ENCODE peak calls at places on chromosomes 4 and X, in nine cellular contexts. O is ureter, H is mesendoderm, R is astrocyte of the spinal cord, E is iPS-NIHi11, P is M059J, I is NCI-H510A treated with DMSO at 0.1 percent for 48 hours, Y is activated T-cell treated with anti-CD3 and anti-CD28 coated beads for 48 hours, L is LoVo. A is an unnamed sample.

GRCh38 chr4:40843696-40844095 is 93.9 kb downstream of the NSUN7 start:
- DNase-seq in O (no peak), H (peak; percentile 62), R (no peak), E (no peak), P (no peak), I (no peak), Y (no peak), L (no peak), A (peak; percentile 50)

GRCh38 chr4:156970501-156971167 is 965 bp downstream of the PDGFC start:
- DNase-seq in O (peak; percentile 72), H (peak; percentile 85), R (no peak), E (peak; percentile 54), P (peak; percentile 65), I (peak; percentile 31), Y (no peak), L (peak; percentile 67), A (no peak)

GRCh38 chr4:174537634-174538033 is 15.3 kb upstream of the HPGD start:
- DNase-seq in O (no peak), H (no peak), R (no peak), E (no peak), P (no peak), I (no peak), Y (no peak), L (no peak), A (no peak)

GRCh38 chr4:116323606-116324005 is 761.8 kb downstream of the TRAM1L1 start:
- DNase-seq in O (no peak), H (no peak), R (no peak), E (no peak), P (no peak), I (no peak), Y (no peak), L (no peak), A (no peak)

GRCh38 chr4:22217480-22217879 is 268.9 kb upstream of the KCNIP4 start:
- DNase-seq in O (no peak), H (no peak), R (no peak), E (no peak), P (no peak), I (no peak), Y (no peak), L (no peak), A (no peak)

GRCh38 chr4:85672116-85672515 is 197.2 kb downstream of the ARHGAP24 start:
- DNase-seq in O (no peak), H (no peak), R (no peak), E (no peak), P (no peak), I (no peak), Y (no peak), L (no peak), A (no peak)

GRCh38 chr4:146957252-146957651 is 11.6 kb upstream of the TTC29 start:
- DNase-seq in O (no peak), H (no peak), R (peak; percentile 82), E (no peak), P (peak; percentile 97), I (no peak), Y (no peak), L (no peak), A (no peak)

GRCh38 chr4:33272722-33273121 is 2552.6 kb downstream of the PCDH7 start:
- DNase-seq in O (no peak), H (no peak), R (no peak), E (no peak), P (no peak), I (no peak), Y (no peak), L (no peak), A (no peak)

GRCh38 chr4:142567199-142567598 is 278.9 kb downstream of the INPP4B start:
- DNase-seq in O (no peak), H (peak; percentile 92), R (no peak), E (peak; percentile 35), P (no peak), I (no peak), Y (peak; percentile 34), L (peak; percentile 43), A (no peak)

GRCh38 chr4:182624281-182624680 is 292.9 kb downstream of the DCTD start:
- DNase-seq in O (no peak), H (no peak), R (no peak), E (no peak), P (no peak), I (no peak), Y (no peak), L (no peak), A (no peak)

GRCh38 chrX:1717326-1717725 is 102.5 kb downstream of the ASMT start:
- DNase-seq in O (no peak), H (no peak), R (no peak), E (no peak), P (no peak), I (no peak), Y (no peak), L (no peak), A (no peak)

GRCh38 chrX:43559643-43560042 is 96.5 kb upstream of the MAOA start:
- DNase-seq in O (no peak), H (peak; percentile 85), R (peak; percentile 46), E (peak; percentile 41), P (peak; percentile 46), I (peak; percentile 62), Y (peak; percentile 12), L (peak; percentile 30), A (peak; percentile 65)

GRCh38 chrX:88425739-88426138 is 321.3 kb upstream of the CPXCR1 start:
- DNase-seq in O (no peak), H (peak; percentile 3), R (no peak), E (no peak), P (no peak), I (peak; percentile 0), Y (no peak), L (no peak), A (peak; percentile 0)

GRCh38 chr4:108834787-108835384 is 72.0 kb upstream of the ETNPPL start:
- DNase-seq in O (no peak), H (peak; percentile 40), R (peak; percentile 64), E (peak; percentile 14), P (peak; percentile 42), I (peak; percentile 30), Y (no peak), L (peak; percentile 19), A (peak; percentile 42)

GRCh38 chr4:107120661-107121060 is 84.5 kb upstream of the DKK2 start:
- DNase-seq in O (no peak), H (peak; percentile 56), R (no peak), E (peak; percentile 33), P (no peak), I (no peak), Y (no peak), L (no peak), A (no peak)

GRCh38 chr4:57911203-57911602 is 801.0 kb upstream of the IGFBP7 start:
- DNase-seq in O (no peak), H (no peak), R (no peak), E (no peak), P (no peak), I (no peak), Y (no peak), L (no peak), A (no peak)

GRCh38 chrX:47321386-47321785 is 49.0 kb upstream of the ZNF157 start:
- DNase-seq in O (peak; percentile 44), H (peak; percentile 96), R (peak; percentile 71), E (peak; percentile 69), P (no peak), I (no peak), Y (no peak), L (no peak), A (no peak)

GRCh38 chr4:76902233-76902890 is 4.4 kb upstream of the SOWAHB start:
- DNase-seq in O (no peak), H (no peak), R (no peak), E (no peak), P (no peak), I (no peak), Y (no peak), L (peak; percentile 34), A (no peak)

GRCh38 chr4:173910911-173911310 is 372.6 kb downstream of the FBXO8 start:
- DNase-seq in O (no peak), H (no peak), R (no peak), E (no peak), P (no peak), I (no peak), Y (no peak), L (no peak), A (no peak)

GRCh38 chr4:92175250-92175649 is 128.5 kb upstream of the GRID2 start:
- DNase-seq in O (no peak), H (peak; percentile 53), R (no peak), E (peak; percentile 18), P (no peak), I (no peak), Y (no peak), L (no peak), A (no peak)

GRCh38 chr4:42640613-42641012 is 16.3 kb downstream of the ATP8A1 start:
- DNase-seq in O (no peak), H (no peak), R (no peak), E (no peak), P (no peak), I (no peak), Y (no peak), L (no peak), A (no peak)

GRCh38 chr4:94564252-94564651 is 112.5 kb downstream of the PDLIM5 start:
- DNase-seq in O (no peak), H (no peak), R (no peak), E (no peak), P (no peak), I (no peak), Y (no peak), L (no peak), A (no peak)

GRCh38 chr4:52407545-52407944 is 251.6 kb downstream of the USP46 start:
- DNase-seq in O (no peak), H (peak; percentile 82), R (no peak), E (no peak), P (peak; percentile 1), I (peak; percentile 3), Y (no peak), L (no peak), A (no peak)

GRCh38 chr4:80184791-80185756 is 12.2 kb upstream of the PRDM8 start:
- DNase-seq in O (no peak), H (peak; percentile 8), R (no peak), E (no peak), P (peak; percentile 9), I (no peak), Y (no peak), L (no peak), A (peak; percentile 11)

GRCh38 chrX:122241959-122242358 is 942.1 kb upstream of the GRIA3 start:
- DNase-seq in O (no peak), H (no peak), R (no peak), E (no peak), P (no peak), I (no peak), Y (no peak), L (no peak), A (no peak)

GRCh38 chr4:89303177-89303576 is 4.4 kb downstream of the GPRIN3 start:
- DNase-seq in O (no peak), H (no peak), R (no peak), E (no peak), P (peak; percentile 29), I (no peak), Y (no peak), L (no peak), A (no peak)

GRCh38 chr4:186844059-186844681 is 120.5 kb upstream of the FAT1 start:
- DNase-seq in O (no peak), H (peak; percentile 35), R (peak; percentile 74), E (no peak), P (peak; percentile 66), I (no peak), Y (no peak), L (peak; percentile 55), A (no peak)

A was measured in NAMALWA.